ENCODE peak calls at places on chromosome 7, in four cellular contexts. O is IMR-90, U is H9, K is H1. V is an unnamed sample.

GRCh38 chr7:100475549-100475948 is 3.5 kb downstream of the TSC22D4 start:
- DNase-seq in U (no peak), K (no peak), O (no peak), V (no peak)

GRCh38 chr7:49783446-49783845 is 10.0 kb downstream of the VWC2 start:
- DNase-seq in K (no peak), O (no peak), U (no peak), V (no peak)

GRCh38 chr7:32937344-32938174 is 19.7 kb upstream of the FKBP9 start:
- DNase-seq in U (no peak), K (no peak), O (peak), V (no peak)

GRCh38 chr7:83594076-83594475 is 54.9 kb downstream of the SEMA3E start:
- DNase-seq in O (no peak), K (no peak), U (no peak), V (no peak)

GRCh38 chr7:106501605-106502580 is 159.1 kb downstream of the CCDC71L start:
- DNase-seq in K (no peak), O (no peak), U (no peak), V (no peak)

GRCh38 chr7:27453702-27454405 is 208.8 kb downstream of the HIBADH start:
- DNase-seq in K (no peak), O (peak), U (no peak), V (peak)

GRCh38 chr7:103811315-103811714 is 178.1 kb downstream of the RELN start:
- DNase-seq in U (no peak), K (no peak), O (no peak), V (no peak)

GRCh38 chr7:128777156-128778123 is 1.8 kb upstream of the OPN1SW start:
- DNase-seq in K (no peak), U (no peak), O (peak), V (no peak)

GRCh38 chr7:43441217-43441616 is 141.7 kb upstream of the STK17A start:
- DNase-seq in O (no peak), K (no peak), U (no peak), V (no peak)

GRCh38 chr7:35723011-35723410 is 28.1 kb upstream of the HERPUD2 start:
- DNase-seq in K (no peak), O (peak), U (no peak), V (no peak)

GRCh38 chr7:44431091-44431608 is 59.3 kb downstream of the NUDCD3 start:
- DNase-seq in O (peak), U (peak), K (peak), V (peak)

GRCh38 chr7:101576993-101577392 is 52.1 kb downstream of the MYL10 start:
- DNase-seq in U (peak), K (no peak), O (no peak), V (peak)

GRCh38 chr7:135186261-135186540 is 15.7 kb upstream of the CYREN start:
- DNase-seq in K (no peak), U (no peak), O (no peak), V (no peak)

GRCh38 chr7:44310221-44310848 is 15.1 kb downstream of the CAMK2B start:
- DNase-seq in O (no peak), U (no peak), K (no peak), V (no peak)

GRCh38 chr7:98165827-98166667 is 45.2 kb upstream of the BHLHA15 start:
- DNase-seq in U (peak), O (peak), K (peak), V (peak)

GRCh38 chr7:37765872-37766525 is 82.4 kb upstream of the NME8 start:
- DNase-seq in K (no peak), O (no peak), U (no peak), V (no peak)

GRCh38 chr7:30970074-30970473 is 6.3 kb downstream of the GHRHR start:
- DNase-seq in O (no peak), K (no peak), U (no peak), V (no peak)

GRCh38 chr7:27248911-27249723 is 6.5 kb downstream of the EVX1 start:
- DNase-seq in K (no peak), O (no peak), U (no peak), V (peak)

GRCh38 chr7:4749363-4749762 is 26.1 kb upstream of the AP5Z1 start:
- DNase-seq in K (no peak), U (no peak), O (no peak), V (no peak)

GRCh38 chr7:18828333-18829100 is 288.9 kb downstream of the TWIST1 start:
- DNase-seq in K (no peak), U (no peak), O (no peak), V (no peak)

GRCh38 chr7:54015251-54015650 is 526.9 kb upstream of the VSTM2A start:
- DNase-seq in K (no peak), U (no peak), O (no peak), V (peak)

GRCh38 chr7:121755818-121756501 is 117.0 kb upstream of the PTPRZ1 start:
- DNase-seq in U (peak), K (no peak), O (no peak), V (peak)

GRCh38 chr7:50751136-50751535 is 31.6 kb downstream of the GRB10 start:
- DNase-seq in O (no peak), U (no peak), K (no peak), V (no peak)

GRCh38 chr7:83452256-83452655 is 196.7 kb downstream of the SEMA3E start:
- DNase-seq in O (no peak), K (no peak), U (peak), V (peak)

GRCh38 chr7:135672560-135673359 is 10.4 kb downstream of the STMP1 start:
- DNase-seq in O (peak), U (no peak), K (no peak), V (peak)

GRCh38 chr7:37495574-37496184 is 47.0 kb upstream of the ELMO1 start:
- DNase-seq in O (peak), K (no peak), U (no peak), V (peak)

GRCh38 chr7:151410405-151411390 is 860 bp upstream of the WDR86 start:
- DNase-seq in K (no peak), O (no peak), U (peak), V (peak)

GRCh38 chr7:94906035-94906796 is 1.2 kb upstream of the PPP1R9A start:
- DNase-seq in K (no peak), U (no peak), O (no peak), V (peak)

GRCh38 chr7:78130443-78131200 is 332.0 kb downstream of the PHTF2 start:
- DNase-seq in K (no peak), U (no peak), O (peak), V (peak)

GRCh38 chr7:128135275-128136214 is 104.3 kb upstream of the LRRC4 start:
- DNase-seq in U (peak), K (no peak), O (peak), V (peak)

GRCh38 chr7:18667466-18667865 is 171.9 kb downstream of the HDAC9 start:
- DNase-seq in O (peak), K (no peak), U (no peak), V (peak)

GRCh38 chr7:41114166-41114565 is 588.7 kb downstream of the INHBA start:
- DNase-seq in U (no peak), O (peak), K (no peak), V (no peak)

GRCh38 chr7:97026705-97027426 is 2.2 kb upstream of the DLX5 start:
- DNase-seq in U (no peak), O (no peak), K (no peak), V (no peak)

GRCh38 chr7:75776295-75776971 is 4.4 kb upstream of the CCL26 start:
- DNase-seq in K (no peak), O (peak), U (no peak), V (no peak)

GRCh38 chr7:75772081-75773077 is at the start of gene CCL26:
- DNase-seq in K (no peak), U (no peak), O (peak), V (no peak)
- H2BK5ac ChIP-seq in K (no peak), U (no peak), O (no peak), V (no peak)

GRCh38 chr7:84855758-84856157 is 331.1 kb downstream of the SEMA3D start:
- DNase-seq in U (no peak), K (no peak), O (no peak), V (no peak)
- H3K56ac ChIP-seq in U (no peak), K (no peak), O (no peak), V (no peak)

GRCh38 chr7:108454674-108455523 is 1.3 kb downstream of the NRCAM start:
- DNase-seq in K (no peak), U (peak), O (no peak), V (peak)
- H2BK5ac ChIP-seq in K (no peak), U (no peak), O (no peak), V (no peak)

GRCh38 chr7:46068159-46068558 is 147.1 kb upstream of the IGFBP3 start:
- DNase-seq in K (no peak), O (no peak), U (no peak), V (no peak)
- H3K56ac ChIP-seq in K (no peak), O (no peak), U (no peak), V (no peak)

GRCh38 chr7:47402941-47403340 is 179.0 kb downstream of the TNS3 start:
- DNase-seq in U (no peak), K (no peak), O (no peak), V (peak)
- H2BK5ac ChIP-seq in U (no peak), K (no peak), O (no peak), V (no peak)

GRCh38 chr7:26178272-26178960 is 22.1 kb downstream of the HNRNPA2B1 start:
- DNase-seq in K (no peak), U (no peak), O (no peak), V (no peak)

GRCh38 chr7:26179422-26179821 is 21.1 kb downstream of the HNRNPA2B1 start:
- DNase-seq in O (no peak), K (no peak), U (no peak), V (no peak)

GRCh38 chr7:26180792-26181198 is 19.8 kb downstream of the HNRNPA2B1 start:
- DNase-seq in O (no peak), U (no peak), K (no peak), V (no peak)

GRCh38 chr7:26181474-26182227 is 18.9 kb downstream of the HNRNPA2B1 start:
- DNase-seq in O (no peak), U (no peak), K (no peak), V (no peak)

GRCh38 chr7:26179826-26180497 is 20.6 kb downstream of the HNRNPA2B1 start:
- DNase-seq in O (no peak), U (no peak), K (no peak), V (no peak)
- H3K56ac ChIP-seq in O (no peak), U (no peak), K (no peak), V (no peak)

GRCh38 chr7:1749351-1749863 is 79.3 kb downstream of the ELFN1 start:
- DNase-seq in U (no peak), O (no peak), K (no peak), V (no peak)
- H2BK5ac ChIP-seq in U (no peak), O (no peak), K (no peak), V (no peak)